ENCODE peak calls at places on chromosomes 13 and 19, in four cellular contexts. N is GM20000; H is naive thymus-derived CD4-positive, alpha-beta T cell; K is activated gamma-delta T cell treated with anti-CD3 and anti-CD28 coated beads, Interleukin-2, amount 50 U/mL, for 16 hours. L is an unnamed sample.
A peak's percentile ranks its signal among the peaks of the same experiment; 100 is the strongest.

GRCh38 chr19:17073869-17074627 is 1.2 kb downstream of the HAUS8 start:
- DNase-seq in H (no peak), K (no peak), N (no peak), L (no peak)

GRCh38 chr19:4077800-4078683 is 11.3 kb upstream of the ZBTB7A start:
- DNase-seq in H (peak; percentile 54), K (no peak), N (peak; percentile 82), L (peak; percentile 86)

GRCh38 chr13:20637811-20638210 is 65.7 kb upstream of the IL17D start:
- DNase-seq in H (no peak), K (no peak), N (no peak), L (no peak)

GRCh38 chr13:44930280-44930679 is 59.0 kb downstream of the NUFIP1 start:
- DNase-seq in N (no peak), K (no peak), H (no peak), L (no peak)

GRCh38 chr19:2194513-2195078 is 30.9 kb downstream of the DOT1L start:
- DNase-seq in K (no peak), H (no peak), N (no peak), L (no peak)

GRCh38 chr13:73287871-73288270 is 229.1 kb downstream of the KLF5 start:
- DNase-seq in K (no peak), N (no peak), H (no peak), L (no peak)

GRCh38 chr13:99522288-99522687 is 21.0 kb downstream of the TM9SF2 start:
- DNase-seq in N (no peak), H (no peak), K (no peak), L (no peak)

GRCh38 chr19:55341191-55342043 is 1.7 kb downstream of the KMT5C start:
- DNase-seq in K (peak; percentile 20), H (peak; percentile 21), N (peak; percentile 94), L (peak; percentile 94)

GRCh38 chr19:49065905-49066512 is 1.4 kb upstream of the NTF4 start:
- DNase-seq in K (no peak), N (peak; percentile 22), H (no peak), L (no peak)

GRCh38 chr19:662207-662961 is 630 bp downstream of the RNF126 start:
- DNase-seq in H (peak; percentile 66), K (peak; percentile 64), N (peak; percentile 87), L (peak; percentile 83)

GRCh38 chr13:51704399-51705306 is 99.3 kb downstream of the DHRS12 start:
- DNase-seq in H (no peak), N (peak; percentile 42), K (no peak), L (peak; percentile 46)

GRCh38 chr19:17236831-17237543 is 8.7 kb downstream of the NR2F6 start:
- DNase-seq in K (no peak), H (no peak), N (no peak), L (no peak)